ENCODE peak calls at places on chromosomes 6 and 20, in ten cellular contexts. U, O, E, W, J, I, D, M, B and P are unnamed samples.

GRCh38 chr20:63574829-63575720 is 1.0 kb upstream of the HELZ2 start:
- DNase-seq in U (no peak), O (no peak), E (no peak), W (no peak), J (peak), I (no peak), D (no peak), M (no peak), B (no peak), P (no peak)

GRCh38 chr6:5337573-5337972 is 76.3 kb downstream of the FARS2 start:
- DNase-seq in U (no peak), O (no peak), E (no peak), W (no peak), J (no peak), I (no peak), D (no peak), M (peak), B (no peak), P (no peak)

GRCh38 chr6:43433148-43433547 is 5.8 kb downstream of the ABCC10 start:
- DNase-seq in U (no peak), O (no peak), E (no peak), W (no peak), J (no peak), I (no peak), D (no peak), M (no peak), B (no peak), P (no peak)

GRCh38 chr20:4581838-4582237 is 139.9 kb upstream of the PRND start:
- DNase-seq in U (no peak), O (no peak), E (no peak), W (no peak), J (no peak), I (peak), D (no peak), M (no peak), B (no peak), P (no peak)

GRCh38 chr20:21808139-21808538 is 102.7 kb downstream of the PAX1 start:
- DNase-seq in U (no peak), O (no peak), E (no peak), W (no peak), J (no peak), I (no peak), D (no peak), M (no peak), B (no peak), P (no peak)

GRCh38 chr6:107237992-107238660 is 122.8 kb upstream of the BEND3 start:
- DNase-seq in U (no peak), O (no peak), E (no peak), W (no peak), J (no peak), I (no peak), D (no peak), M (no peak), B (no peak), P (no peak)

GRCh38 chr6:38985839-38986238 is 62.7 kb upstream of the GLP1R start:
- DNase-seq in U (no peak), O (no peak), E (no peak), W (no peak), J (no peak), I (no peak), D (no peak), M (no peak), B (no peak), P (no peak)

GRCh38 chr6:137043710-137044365 is 927 bp downstream of the IL20RA start:
- DNase-seq in U (no peak), O (no peak), E (no peak), W (no peak), J (no peak), I (peak), D (no peak), M (peak), B (peak), P (no peak)

GRCh38 chr6:22622390-22622789 is 53.0 kb downstream of the HDGFL1 start:
- DNase-seq in U (no peak), O (no peak), E (no peak), W (no peak), J (no peak), I (no peak), D (no peak), M (no peak), B (no peak), P (no peak)

GRCh38 chr6:170093276-170093657 is 197.6 kb downstream of the DLL1 start:
- DNase-seq in U (no peak), O (no peak), E (no peak), W (peak), J (no peak), I (no peak), D (no peak), M (no peak), B (no peak), P (no peak)

GRCh38 chr6:41894366-41895299 is 542 bp downstream of the USP49 start:
- DNase-seq in U (no peak), O (no peak), E (no peak), W (no peak), J (no peak), I (no peak), D (peak), M (peak), B (peak), P (no peak)

GRCh38 chr6:108556864-108557493 is 3.7 kb upstream of the FOXO3 start:
- DNase-seq in U (no peak), O (no peak), E (no peak), W (peak), J (peak), I (no peak), D (no peak), M (no peak), B (peak), P (no peak)

GRCh38 chr6:89669002-89669401 is 30.5 kb upstream of the LYRM2 start:
- DNase-seq in U (no peak), O (no peak), E (no peak), W (no peak), J (no peak), I (no peak), D (no peak), M (peak), B (no peak), P (no peak)

GRCh38 chr20:59830107-59831023 is 103.1 kb downstream of the SYCP2 start:
- DNase-seq in U (no peak), O (no peak), E (no peak), W (no peak), J (no peak), I (no peak), D (no peak), M (no peak), B (peak), P (no peak)

GRCh38 chr20:48490976-48491657 is 336.7 kb downstream of the PREX1 start:
- DNase-seq in U (no peak), O (no peak), E (no peak), W (peak), J (no peak), I (no peak), D (no peak), M (no peak), B (no peak), P (no peak)

GRCh38 chr6:158417760-158418098 is 105.5 kb downstream of the TULP4 start:
- DNase-seq in U (no peak), O (peak), E (no peak), W (no peak), J (no peak), I (no peak), D (peak), M (no peak), B (no peak), P (no peak)

GRCh38 chr20:40984496-40984895 is 44.1 kb upstream of the TOP1 start:
- DNase-seq in U (no peak), O (no peak), E (no peak), W (no peak), J (no peak), I (no peak), D (no peak), M (no peak), B (no peak), P (peak)

GRCh38 chr6:93566285-93566684 is 146.9 kb upstream of the EPHA7 start:
- DNase-seq in U (no peak), O (no peak), E (no peak), W (no peak), J (no peak), I (no peak), D (no peak), M (no peak), B (no peak), P (no peak)

GRCh38 chr20:63553933-63554290 is at the start of gene FNDC11:
- DNase-seq in U (peak), O (no peak), E (no peak), W (no peak), J (peak), I (no peak), D (no peak), M (peak), B (peak), P (no peak)

GRCh38 chr6:1708141-1708540 is 98.4 kb downstream of the FOXC1 start:
- DNase-seq in U (no peak), O (no peak), E (no peak), W (no peak), J (no peak), I (no peak), D (no peak), M (no peak), B (no peak), P (no peak)

GRCh38 chr6:134183844-134184243 is 131.4 kb upstream of the SLC2A12 start:
- DNase-seq in U (no peak), O (no peak), E (no peak), W (no peak), J (no peak), I (no peak), D (no peak), M (no peak), B (no peak), P (no peak)

GRCh38 chr6:69696273-69696672 is 100.5 kb downstream of the LMBRD1 start:
- DNase-seq in U (no peak), O (no peak), E (no peak), W (no peak), J (no peak), I (no peak), D (no peak), M (no peak), B (no peak), P (no peak)

GRCh38 chr6:87393026-87393622 is 14.6 kb upstream of the CFAP206 start:
- DNase-seq in U (peak), O (peak), E (peak), W (no peak), J (no peak), I (no peak), D (peak), M (peak), B (peak), P (peak)

GRCh38 chr20:38192323-38192885 is 27.3 kb upstream of the TGM2 start:
- DNase-seq in U (no peak), O (no peak), E (no peak), W (peak), J (no peak), I (no peak), D (no peak), M (no peak), B (no peak), P (peak)

GRCh38 chr6:89951574-89952360 is 57.5 kb downstream of the GJA10 start:
- DNase-seq in U (no peak), O (peak), E (no peak), W (no peak), J (no peak), I (no peak), D (no peak), M (no peak), B (peak), P (no peak)

GRCh38 chr20:31330893-31331292 is 22.5 kb upstream of the DEFB116 start:
- DNase-seq in U (no peak), O (no peak), E (no peak), W (no peak), J (no peak), I (no peak), D (no peak), M (no peak), B (no peak), P (no peak)

GRCh38 chr20:19466204-19466928 is 253.9 kb downstream of the SLC24A3 start:
- DNase-seq in U (no peak), O (no peak), E (no peak), W (no peak), J (no peak), I (no peak), D (no peak), M (no peak), B (no peak), P (no peak)

GRCh38 chr20:33681728-33682353 is 4.3 kb downstream of the E2F1 start:
- DNase-seq in U (no peak), O (no peak), E (peak), W (no peak), J (no peak), I (no peak), D (no peak), M (no peak), B (no peak), P (no peak)